ENCODE peak calls at places on chromosomes 16 and 17, in seven cellular contexts. Y is CD8-positive, alpha-beta T cell; U is epithelial cell of esophagus; F is activated effector memory CD4-positive, alpha-beta T cell treated with Interleukin-2 at 50 U/mL for 16 hours; R is A172; V is IMR-90; G is non-pigmented ciliary epithelial cell. O is an unnamed sample.
A peak's percentile ranks its signal among the peaks of the same experiment; 100 is the strongest.

GRCh38 chr17:64506201-64506575 is at the start of gene DDX5:
- DNase-seq in F (peak; percentile 96), U (no peak), V (peak; percentile 94), G (peak; percentile 71), Y (peak; percentile 98), R (peak; percentile 98), O (no peak)

GRCh38 chr16:8831450-8832382 is 34.1 kb downstream of the PMM2 start:
- DNase-seq in V (no peak), G (no peak), R (no peak), Y (no peak), U (no peak), F (no peak), O (no peak)

GRCh38 chr16:69073181-69073669 is 32.2 kb upstream of the HAS3 start:
- DNase-seq in F (no peak), G (peak; percentile 44), R (peak; percentile 91), U (peak; percentile 98), Y (no peak), V (peak; percentile 92), O (peak; percentile 90)

GRCh38 chr16:88968589-88969280 is 8.3 kb downstream of the CBFA2T3 start:
- DNase-seq in G (no peak), U (no peak), V (no peak), R (no peak), Y (no peak), F (no peak), O (no peak)

GRCh38 chr16:81004646-81005353 is 1.9 kb downstream of the CMC2 start:
- DNase-seq in F (no peak), G (no peak), V (peak; percentile 62), U (peak; percentile 67), Y (peak; percentile 33), R (peak; percentile 54), O (peak; percentile 60)

GRCh38 chr17:80611831-80612230 is 67.2 kb downstream of the RPTOR start:
- DNase-seq in F (no peak), U (no peak), G (no peak), V (no peak), R (no peak), Y (no peak), O (no peak)

GRCh38 chr17:55413825-55414489 is 7.7 kb downstream of the MMD start:
- DNase-seq in G (no peak), V (no peak), U (no peak), F (no peak), R (no peak), Y (peak; percentile 17), O (no peak)

GRCh38 chr16:84550096-84550495 is 45.6 kb upstream of the MEAK7 start:
- DNase-seq in R (no peak), F (no peak), V (no peak), Y (no peak), G (no peak), U (peak; percentile 76), O (no peak)

GRCh38 chr16:80670170-80670865 is 129.5 kb downstream of the DYNLRB2 start:
- DNase-seq in V (no peak), U (no peak), Y (no peak), G (no peak), F (no peak), R (no peak), O (no peak)

O was measured in iris pigment epithelial cell.